ENCODE peak calls at places on chromosome 12, in four cellular contexts. One of them, this sample, is unnamed.

GRCh38 chr12:127342861-127343260 is 924.1 kb upstream of the TMEM132C start:
- DNase-seq in ACHN: no peak
- DNase-seq in effector CD4-positive, alpha-beta T cell: no peak
- DNase-seq in T-cell: no peak
- DNase-seq in this sample: no peak

GRCh38 chr12:93358058-93358457 is 19.7 kb upstream of the NUDT4 start:
- DNase-seq in ACHN: no peak
- DNase-seq in effector CD4-positive, alpha-beta T cell: no peak
- DNase-seq in T-cell: no peak
- DNase-seq in this sample: no peak

GRCh38 chr12:2998789-2999264 is 39.6 kb downstream of the TEAD4 start:
- DNase-seq in ACHN: peak
- DNase-seq in effector CD4-positive, alpha-beta T cell: no peak
- DNase-seq in T-cell: no peak
- DNase-seq in this sample: peak

GRCh38 chr12:57280234-57281062 is 29.5 kb upstream of the STAC3 start:
- DNase-seq in ACHN: peak
- DNase-seq in effector CD4-positive, alpha-beta T cell: peak
- DNase-seq in T-cell: peak
- DNase-seq in this sample: no peak

GRCh38 chr12:52615912-52616311 is 2.4 kb downstream of the KRT73 start:
- DNase-seq in ACHN: no peak
- DNase-seq in effector CD4-positive, alpha-beta T cell: no peak
- DNase-seq in T-cell: no peak
- DNase-seq in this sample: no peak

GRCh38 chr12:62210422-62210821 is 49.8 kb upstream of the USP15 start:
- DNase-seq in ACHN: peak
- DNase-seq in effector CD4-positive, alpha-beta T cell: peak
- DNase-seq in T-cell: peak
- DNase-seq in this sample: no peak

GRCh38 chr12:98997-99396 is 32.4 kb downstream of the IQSEC3 start:
- DNase-seq in ACHN: no peak
- DNase-seq in effector CD4-positive, alpha-beta T cell: no peak
- DNase-seq in T-cell: no peak
- DNase-seq in this sample: no peak

GRCh38 chr12:5172886-5173285 is 129.2 kb downstream of the KCNA5 start:
- DNase-seq in ACHN: no peak
- DNase-seq in effector CD4-positive, alpha-beta T cell: no peak
- DNase-seq in T-cell: no peak
- DNase-seq in this sample: no peak

GRCh38 chr12:132602578-132603239 is 7.7 kb downstream of the LRCOL1 start:
- DNase-seq in ACHN: no peak
- DNase-seq in effector CD4-positive, alpha-beta T cell: no peak
- DNase-seq in T-cell: no peak
- DNase-seq in this sample: no peak

GRCh38 chr12:1184402-1184801 is 193.4 kb downstream of the ERC1 start:
- DNase-seq in ACHN: no peak
- DNase-seq in effector CD4-positive, alpha-beta T cell: no peak
- DNase-seq in T-cell: no peak
- DNase-seq in this sample: no peak

GRCh38 chr12:7788316-7788689 is 899 bp upstream of the NANOG start:
- DNase-seq in ACHN: no peak
- DNase-seq in effector CD4-positive, alpha-beta T cell: no peak
- DNase-seq in T-cell: no peak
- DNase-seq in this sample: no peak

GRCh38 chr12:52643233-52644077 is 8.6 kb downstream of the KRT2 start:
- DNase-seq in ACHN: no peak
- DNase-seq in effector CD4-positive, alpha-beta T cell: no peak
- DNase-seq in T-cell: no peak
- DNase-seq in this sample: no peak

GRCh38 chr12:88377973-88378372 is 202.3 kb downstream of the KITLG start:
- DNase-seq in ACHN: no peak
- DNase-seq in effector CD4-positive, alpha-beta T cell: no peak
- DNase-seq in T-cell: no peak
- DNase-seq in this sample: no peak

GRCh38 chr12:131085816-131086591 is 132.3 kb downstream of the ADGRD1 start:
- DNase-seq in ACHN: no peak
- DNase-seq in effector CD4-positive, alpha-beta T cell: peak
- DNase-seq in T-cell: no peak
- DNase-seq in this sample: peak

GRCh38 chr12:2238111-2238510 is 185.3 kb downstream of the CACNA1C start:
- DNase-seq in ACHN: no peak
- DNase-seq in effector CD4-positive, alpha-beta T cell: no peak
- DNase-seq in T-cell: no peak
- DNase-seq in this sample: no peak

GRCh38 chr12:30694971-30695326 is 720 bp downstream of the IPO8 start:
- DNase-seq in ACHN: peak
- DNase-seq in effector CD4-positive, alpha-beta T cell: no peak
- DNase-seq in T-cell: peak
- DNase-seq in this sample: peak

GRCh38 chr12:106089935-106090334 is 48.8 kb downstream of the NUAK1 start:
- DNase-seq in ACHN: no peak
- DNase-seq in effector CD4-positive, alpha-beta T cell: no peak
- DNase-seq in T-cell: no peak
- DNase-seq in this sample: no peak

GRCh38 chr12:8912910-8913309 is 1.4 kb upstream of the PHC1 start:
- DNase-seq in ACHN: peak
- DNase-seq in effector CD4-positive, alpha-beta T cell: no peak
- DNase-seq in T-cell: peak
- DNase-seq in this sample: no peak

GRCh38 chr12:59934486-59934885 is 338.7 kb downstream of the SLC16A7 start:
- DNase-seq in ACHN: no peak
- DNase-seq in effector CD4-positive, alpha-beta T cell: no peak
- DNase-seq in T-cell: no peak
- DNase-seq in this sample: no peak

GRCh38 chr12:60263146-60263545 is 667.3 kb downstream of the SLC16A7 start:
- DNase-seq in ACHN: no peak
- DNase-seq in effector CD4-positive, alpha-beta T cell: no peak
- DNase-seq in T-cell: no peak
- DNase-seq in this sample: no peak

GRCh38 chr12:63302941-63303536 is 152.0 kb upstream of the AVPR1A start:
- DNase-seq in ACHN: no peak
- DNase-seq in effector CD4-positive, alpha-beta T cell: no peak
- DNase-seq in T-cell: no peak
- DNase-seq in this sample: no peak

GRCh38 chr12:7989827-7990491 is 42.6 kb upstream of the FOXJ2 start:
- DNase-seq in ACHN: no peak
- DNase-seq in effector CD4-positive, alpha-beta T cell: peak
- DNase-seq in T-cell: peak
- DNase-seq in this sample: no peak

GRCh38 chr12:79020106-79020505 is 155.5 kb downstream of the SYT1 start:
- DNase-seq in ACHN: no peak
- DNase-seq in effector CD4-positive, alpha-beta T cell: no peak
- DNase-seq in T-cell: no peak
- DNase-seq in this sample: no peak

GRCh38 chr12:102433304-102433703 is 47.1 kb downstream of the IGF1 start:
- DNase-seq in ACHN: no peak
- DNase-seq in effector CD4-positive, alpha-beta T cell: no peak
- DNase-seq in T-cell: no peak
- DNase-seq in this sample: no peak

GRCh38 chr12:26185532-26186320 is 9.6 kb upstream of the SSPN start:
- DNase-seq in ACHN: no peak
- DNase-seq in effector CD4-positive, alpha-beta T cell: no peak
- DNase-seq in T-cell: no peak
- DNase-seq in this sample: no peak

GRCh38 chr12:52156310-52156709 is 35.5 kb downstream of the KRT80 start:
- DNase-seq in ACHN: no peak
- DNase-seq in effector CD4-positive, alpha-beta T cell: no peak
- DNase-seq in T-cell: no peak
- DNase-seq in this sample: no peak

GRCh38 chr12:22916241-22916640 is 291.3 kb downstream of the ETNK1 start:
- DNase-seq in ACHN: no peak
- DNase-seq in effector CD4-positive, alpha-beta T cell: no peak
- DNase-seq in T-cell: no peak
- DNase-seq in this sample: no peak

GRCh38 chr12:124228050-124228711 is 66.7 kb upstream of the RFLNA start:
- DNase-seq in ACHN: no peak
- DNase-seq in effector CD4-positive, alpha-beta T cell: no peak
- DNase-seq in T-cell: no peak
- DNase-seq in this sample: no peak